ENCODE peak calls at places on chromosomes 16 and 17, in five cellular contexts. X is choroid plexus epithelial cell, L is upper lobe of left lung, N is adipocyte, U is small intestine. O is an unnamed sample.

GRCh38 chr16:71467810-71468209 is 5.8 kb upstream of the ZNF23 start:
- DNase-seq in X (peak), L (no peak), N (peak), U (peak), O (peak)

GRCh38 chr17:9050801-9051401 is 29.6 kb downstream of the NTN1 start:
- DNase-seq in X (peak), L (peak), N (no peak), U (no peak), O (no peak)

GRCh38 chr17:17650959-17651358 is 30.3 kb upstream of the RAI1 start:
- DNase-seq in X (no peak), L (no peak), N (no peak), U (no peak), O (no peak)

GRCh38 chr16:31711344-31711845 is 162.2 kb upstream of the ZNF267 start:
- DNase-seq in X (no peak), L (no peak), N (no peak), U (no peak), O (no peak)

GRCh38 chr17:9575381-9576072 is at the start of gene STX8:
- DNase-seq in X (peak), L (peak), N (peak), U (peak), O (peak)

GRCh38 chr17:32449963-32450362 is 5.7 kb downstream of the PSMD11 start:
- DNase-seq in X (no peak), L (no peak), N (no peak), U (no peak), O (no peak)

GRCh38 chr17:83119987-83120864 is 40.8 kb downstream of the METRNL start:
- DNase-seq in X (no peak), L (peak), N (no peak), U (no peak), O (no peak)

GRCh38 chr17:49486012-49486641 is 9.0 kb upstream of the NGFR start:
- DNase-seq in X (no peak), L (no peak), N (no peak), U (no peak), O (no peak)

GRCh38 chr17:68399638-68400403 is 57.5 kb downstream of the WIPI1 start:
- DNase-seq in X (peak), L (no peak), N (peak), U (no peak), O (peak)

GRCh38 chr17:47708864-47709541 is 15.0 kb downstream of the TBKBP1 start:
- DNase-seq in X (no peak), L (no peak), N (no peak), U (no peak), O (peak)

GRCh38 chr17:64694207-64694606 is 32.1 kb upstream of the SMURF2 start:
- DNase-seq in X (no peak), L (peak), N (peak), U (peak), O (peak)

GRCh38 chr17:69669441-69670178 is 255.1 kb downstream of the MAP2K6 start:
- DNase-seq in X (no peak), L (no peak), N (peak), U (no peak), O (peak)

GRCh38 chr17:56486732-56487131 is 106.8 kb upstream of the NOG start:
- DNase-seq in X (no peak), L (no peak), N (no peak), U (no peak), O (no peak)

GRCh38 chr17:64641499-64641898 is 20.6 kb downstream of the SMURF2 start:
- DNase-seq in X (peak), L (no peak), N (peak), U (peak), O (peak)

GRCh38 chr17:35183332-35183731 is 10.9 kb downstream of the SLC35G3 start:
- DNase-seq in X (no peak), L (no peak), N (no peak), U (no peak), O (no peak)

GRCh38 chr17:77498056-77498785 is 357.5 kb downstream of the SEC14L1 start:
- DNase-seq in X (no peak), L (peak), N (no peak), U (no peak), O (no peak)

GRCh38 chr16:1492923-1493745 is at the start of gene TELO2:
- DNase-seq in X (peak), L (peak), N (peak), U (peak), O (peak)

GRCh38 chr16:84617068-84617630 is 729 bp downstream of the COTL1 start:
- DNase-seq in X (peak), L (no peak), N (peak), U (peak), O (no peak)

GRCh38 chr16:5905935-5906334 is 808.3 kb upstream of the EEF2KMT start:
- DNase-seq in X (no peak), L (no peak), N (no peak), U (no peak), O (no peak)

GRCh38 chr16:89015271-89015859 is 38.4 kb upstream of the CBFA2T3 start:
- DNase-seq in X (no peak), L (no peak), N (no peak), U (no peak), O (no peak)

GRCh38 chr16:4370570-4371480 is 823 bp upstream of the VASN start:
- DNase-seq in X (peak), L (peak), N (peak), U (no peak), O (peak)

GRCh38 chr16:53131363-53132071 is 76.7 kb downstream of the CHD9 start:
- DNase-seq in X (peak), L (peak), N (peak), U (peak), O (peak)

GRCh38 chr17:50323060-50323459 is 22.9 kb upstream of the XYLT2 start:
- DNase-seq in X (no peak), L (no peak), N (no peak), U (no peak), O (no peak)

GRCh38 chr17:61452301-61453290 is at the start of gene TBX4:
- DNase-seq in X (no peak), L (no peak), N (peak), U (no peak), O (no peak)

GRCh38 chr16:27839419-27839818 is 224.1 kb downstream of the GSG1L start:
- DNase-seq in X (peak), L (no peak), N (no peak), U (no peak), O (peak)

GRCh38 chr16:79571065-79571697 is 29.4 kb downstream of the MAF start:
- DNase-seq in X (no peak), L (no peak), N (no peak), U (no peak), O (no peak)

GRCh38 chr17:44782349-44782850 is 23.6 kb downstream of the ADAM11 start:
- DNase-seq in X (no peak), L (no peak), N (no peak), U (no peak), O (no peak)

GRCh38 chr17:57467226-57467625 is 210.9 kb downstream of the MSI2 start:
- DNase-seq in X (no peak), L (no peak), N (no peak), U (no peak), O (no peak)

GRCh38 chr17:81386141-81386645 is 9.1 kb upstream of the BAHCC1 start:
- DNase-seq in X (no peak), L (no peak), N (peak), U (no peak), O (no peak)

GRCh38 chr17:48471807-48472484 is 41.9 kb upstream of the SKAP1 start:
- DNase-seq in X (no peak), L (no peak), N (no peak), U (no peak), O (no peak)

GRCh38 chr16:52553322-52553721 is 6.4 kb upstream of the TOX3 start:
- DNase-seq in X (no peak), L (no peak), N (no peak), U (no peak), O (no peak)

GRCh38 chr16:27028713-27029112 is 38.0 kb upstream of the C16orf82 start:
- DNase-seq in X (no peak), L (no peak), N (no peak), U (no peak), O (no peak)

DNA sequence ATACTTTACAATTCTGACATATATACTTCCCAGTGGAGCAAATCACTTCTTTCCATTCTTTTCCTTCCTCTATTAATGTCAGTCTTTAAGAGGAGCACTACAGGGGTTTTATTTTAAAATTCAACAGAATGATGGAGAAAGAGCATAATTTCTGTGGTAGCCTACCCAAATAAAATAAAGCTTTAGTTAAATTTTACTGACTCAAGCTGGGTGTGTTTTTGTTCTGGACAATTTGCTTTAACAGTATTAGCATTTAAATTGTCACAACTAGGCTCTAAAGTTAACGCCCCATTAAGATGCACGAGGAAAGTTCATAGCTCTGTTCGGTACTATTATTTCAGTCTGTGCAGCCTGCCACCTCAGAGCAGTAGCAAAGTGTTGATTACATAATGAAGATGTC is 52.0 kb downstream of the CDK12 start:
- DNase-seq in X (no peak), L (no peak), N (no peak), U (no peak), O (no peak)
- H3K4me3 ChIP-seq in X (no peak), L (no peak), N (no peak), U (no peak), O (no peak)

DNA sequence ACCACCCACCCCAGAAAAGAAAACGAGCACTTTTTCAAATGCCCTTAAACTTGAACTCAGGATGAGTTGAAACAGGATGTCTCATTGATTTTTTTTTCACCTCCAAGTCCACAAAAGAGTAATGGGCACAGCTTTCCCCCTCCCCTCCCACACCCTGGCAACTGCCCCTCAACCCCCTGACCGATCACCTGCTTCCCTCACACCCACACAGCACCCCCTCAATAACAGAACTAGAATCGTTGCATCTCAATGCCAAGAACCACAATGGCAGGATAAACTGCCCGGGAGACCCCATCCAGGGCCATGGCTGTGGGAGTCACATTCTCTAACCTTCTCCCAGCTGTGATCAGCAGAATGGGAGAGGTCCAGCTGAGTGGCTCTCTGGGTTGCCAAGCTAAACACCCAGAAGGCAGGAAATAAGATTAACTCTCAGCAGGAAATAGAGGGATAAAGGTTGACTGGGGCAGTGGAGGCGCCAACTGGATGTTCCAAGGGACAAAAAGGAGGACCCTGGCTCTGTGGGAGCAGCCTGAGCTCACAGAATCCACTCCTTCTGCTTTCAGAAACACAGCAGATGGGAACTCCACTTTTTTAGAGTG is 128.0 kb upstream of the SDK2 start:
- DNase-seq in X (no peak), L (no peak), N (no peak), U (no peak), O (no peak)
- H3K4me3 ChIP-seq in X (no peak), L (no peak), N (no peak), U (no peak), O (no peak)

GRCh38 chr17:4921320-4921719 is 10.8 kb upstream of the GP1BA start:
- DNase-seq in X (no peak), L (no peak), N (no peak), U (no peak), O (no peak)
- H3K4me3 ChIP-seq in X (no peak), L (no peak), N (no peak), U (no peak), O (no peak)

GRCh38 chr17:59451706-59452105 is 113.7 kb upstream of the DHX40 start:
- DNase-seq in X (peak), L (no peak), N (peak), U (peak), O (no peak)

GRCh38 chr17:59456428-59456827 is 109.0 kb upstream of the DHX40 start:
- DNase-seq in X (no peak), L (no peak), N (no peak), U (no peak), O (no peak)

GRCh38 chr17:59454633-59455105 is 110.7 kb upstream of the DHX40 start:
- DNase-seq in X (no peak), L (no peak), N (no peak), U (no peak), O (no peak)

GRCh38 chr17:59462385-59462784 is 103.0 kb upstream of the DHX40 start:
- DNase-seq in X (no peak), L (no peak), N (no peak), U (no peak), O (no peak)

DNA sequence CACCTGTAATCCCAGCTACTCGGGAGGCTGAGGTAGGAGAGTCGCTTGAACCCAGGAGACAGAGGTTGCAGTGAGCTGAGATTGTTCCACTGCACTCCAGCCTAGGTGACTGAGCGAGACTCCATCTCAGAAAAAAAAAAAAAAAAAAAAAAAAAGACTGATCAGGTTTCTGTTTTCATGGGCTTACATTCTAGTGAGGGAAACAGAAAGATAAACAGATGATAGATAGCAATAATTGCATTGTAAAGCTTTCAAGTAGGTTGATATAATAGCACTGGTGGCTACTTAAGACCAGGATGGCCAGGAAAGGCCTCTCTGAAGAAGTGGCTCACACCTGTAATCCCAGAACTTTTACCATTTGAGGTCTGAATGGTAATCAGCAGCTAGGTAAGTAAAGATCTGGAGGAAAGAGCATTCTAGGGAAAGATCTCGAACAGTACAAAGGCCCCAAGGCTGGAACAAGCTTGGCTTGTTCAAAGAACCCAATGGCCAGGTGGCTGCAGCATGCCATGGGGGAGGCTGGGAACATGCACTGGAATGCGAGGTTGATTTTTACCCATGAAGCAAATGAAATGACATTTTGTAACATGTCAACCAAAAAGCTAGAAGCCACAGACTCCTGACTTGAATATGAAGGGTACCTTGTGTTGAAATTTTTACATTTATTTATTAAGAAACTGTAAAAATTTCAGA is 108.3 kb upstream of the DHX40 start:
- DNase-seq in X (no peak), L (no peak), N (no peak), U (peak), O (no peak)
- H3K4me3 ChIP-seq in X (no peak), L (no peak), N (no peak), U (no peak), O (no peak)

DNA sequence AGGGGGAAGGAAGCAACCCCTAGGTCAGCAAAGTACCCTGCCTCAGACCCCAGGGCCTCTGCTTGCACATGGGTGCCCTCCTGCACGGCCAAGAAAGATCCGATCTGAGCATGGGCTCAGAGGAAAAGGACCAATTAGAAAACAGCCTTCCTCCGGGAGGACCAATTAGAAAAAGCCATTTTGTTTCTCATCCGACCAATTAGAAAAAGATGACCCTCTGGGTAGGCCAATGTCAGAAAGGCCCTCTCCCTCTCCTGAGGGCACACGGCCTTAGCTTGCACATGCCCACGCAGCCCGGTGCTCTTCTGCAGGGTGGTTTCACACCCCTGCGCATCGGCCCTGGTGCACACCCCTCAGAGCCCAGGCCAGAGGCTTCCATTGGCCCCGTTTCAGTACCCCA is 5.1 kb upstream of the CISD3 start:
- DNase-seq in X (no peak), L (no peak), N (no peak), U (no peak), O (no peak)
- H3K4me3 ChIP-seq in X (no peak), L (no peak), N (no peak), U (no peak), O (no peak)

GRCh38 chr16:86814256-86814655 is 235.9 kb downstream of the FOXL1 start:
- DNase-seq in X (no peak), L (no peak), N (no peak), U (no peak), O (no peak)

GRCh38 chr16:86818701-86819522 is 240.6 kb downstream of the FOXL1 start:
- DNase-seq in X (no peak), L (no peak), N (no peak), U (peak), O (peak)

GRCh38 chr16:86819523-86819887 is 241.2 kb downstream of the FOXL1 start:
- DNase-seq in X (peak), L (no peak), N (peak), U (no peak), O (peak)

GRCh38 chr16:86812363-86812970 is 234.1 kb downstream of the FOXL1 start:
- DNase-seq in X (no peak), L (no peak), N (no peak), U (no peak), O (no peak)

DNA sequence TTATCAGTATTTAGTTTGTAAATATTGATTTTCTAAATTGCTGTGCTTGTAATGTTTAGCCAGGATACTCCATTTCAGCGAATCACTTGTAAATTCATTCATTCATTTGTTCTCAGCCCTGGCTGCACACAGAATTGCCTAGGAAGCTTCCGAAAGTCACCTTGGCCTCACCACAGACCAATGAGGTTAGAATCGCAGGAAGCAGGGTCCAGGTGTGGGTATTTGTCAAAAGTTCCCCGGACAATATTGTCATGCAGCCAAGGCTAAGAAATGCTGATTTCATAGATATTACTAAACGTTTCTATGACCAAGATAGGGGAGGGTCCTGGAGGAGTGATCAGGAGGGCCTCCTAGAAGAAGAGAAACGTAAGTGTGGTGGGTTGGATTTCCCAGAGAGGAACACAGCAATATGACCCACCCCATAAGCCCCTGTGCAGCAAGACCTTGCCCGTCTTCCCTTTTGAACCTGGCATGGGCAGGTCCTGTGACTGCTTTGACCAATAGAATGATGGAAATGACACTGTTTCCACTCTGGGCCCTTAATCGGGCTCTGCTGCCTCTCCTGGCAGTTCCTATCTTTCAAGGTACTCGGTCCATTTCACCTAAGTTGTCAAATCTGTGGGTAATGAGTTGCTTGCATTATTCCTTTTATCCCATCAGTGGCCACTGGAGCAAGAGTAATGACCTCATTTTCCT is 238.7 kb downstream of the FOXL1 start:
- DNase-seq in X (no peak), L (no peak), N (no peak), U (no peak), O (no peak)
- H3K4me3 ChIP-seq in X (no peak), L (no peak), N (no peak), U (no peak), O (no peak)

DNA sequence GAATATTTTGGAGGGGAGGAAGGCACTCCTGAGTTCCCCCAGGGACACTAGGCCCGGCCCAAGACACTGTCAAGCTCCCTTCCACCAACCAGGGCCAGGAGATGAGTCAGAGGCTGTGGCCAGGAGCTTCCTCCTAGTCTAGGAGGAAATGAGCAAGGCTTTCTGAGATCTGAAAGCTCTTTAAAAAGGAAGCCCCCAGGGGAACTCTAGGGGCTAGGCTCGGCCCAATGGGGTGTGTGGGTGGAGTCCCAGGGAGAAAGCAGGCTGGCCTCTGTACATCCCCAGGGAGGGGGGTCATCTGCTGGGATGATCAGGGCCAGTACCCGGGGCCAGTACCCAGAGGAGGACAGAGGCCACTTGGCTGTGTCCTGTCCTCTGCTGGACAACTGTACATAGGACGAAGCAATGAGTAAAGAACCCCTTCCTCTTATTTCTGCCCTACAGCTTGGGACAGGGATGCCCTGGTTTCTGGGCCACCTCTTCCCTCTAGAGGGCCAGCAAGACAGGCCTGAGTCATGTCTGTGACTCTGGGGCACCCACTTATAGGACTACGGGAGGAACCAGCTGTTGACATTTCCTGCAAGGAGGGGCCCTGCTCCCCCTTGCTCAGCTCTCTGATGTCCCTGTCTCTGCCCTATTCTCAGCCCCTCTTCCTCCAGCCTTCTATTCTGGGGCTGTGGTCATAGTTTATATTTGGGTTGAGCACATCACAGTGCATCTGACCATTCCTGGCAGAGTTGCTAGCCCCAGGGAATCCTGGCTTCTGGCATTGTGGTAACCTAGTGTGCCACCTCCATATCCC is 2.7 kb downstream of the FHOD1 start:
- DNase-seq in X (peak), L (peak), N (peak), U (peak), O (peak)
- H3K4me3 ChIP-seq in X (peak), L (peak), N (peak), U (no peak), O (no peak)

O was measured in fibroblast of the aortic adventitia.